ENCODE peak calls at places on chromosomes 1 and 21, in eight cellular contexts. One of them, this sample, is unnamed.

GRCh38 chr1:114861384-114861783 is 6.7 kb downstream of the SYCP1 start:
- DNase-seq in EH: no peak
- DNase-seq in RCC 7860: no peak
- DNase-seq in GM12865: no peak
- DNase-seq in BJ: no peak
- DNase-seq in SJSA1: no peak
- DNase-seq in activated CD8-positive, alpha-beta T cell treated with anti-CD3 and anti-CD28 coated beads for 36 hours: no peak
- DNase-seq in H9: no peak
- DNase-seq in this sample: no peak

GRCh38 chr1:13784971-13785370 is 85.0 kb downstream of the PRDM2 start:
- DNase-seq in EH: peak; percentile 71
- DNase-seq in RCC 7860: no peak
- DNase-seq in GM12865: no peak
- DNase-seq in BJ: no peak
- DNase-seq in SJSA1: no peak
- DNase-seq in activated CD8-positive, alpha-beta T cell treated with anti-CD3 and anti-CD28 coated beads for 36 hours: no peak
- DNase-seq in H9: no peak
- DNase-seq in this sample: no peak

GRCh38 chr1:235648954-235649721 is 446 bp downstream of the GNG4 start:
- DNase-seq in EH: peak; percentile 73
- DNase-seq in RCC 7860: no peak
- DNase-seq in GM12865: peak; percentile 30
- DNase-seq in BJ: no peak
- DNase-seq in SJSA1: peak; percentile 65
- DNase-seq in activated CD8-positive, alpha-beta T cell treated with anti-CD3 and anti-CD28 coated beads for 36 hours: peak; percentile 78
- DNase-seq in H9: peak; percentile 79
- DNase-seq in this sample: no peak

GRCh38 chr1:22114083-22115012 is 28.5 kb downstream of the WNT4 start:
- DNase-seq in EH: peak; percentile 48
- DNase-seq in RCC 7860: no peak
- DNase-seq in GM12865: no peak
- DNase-seq in BJ: no peak
- DNase-seq in SJSA1: no peak
- DNase-seq in activated CD8-positive, alpha-beta T cell treated with anti-CD3 and anti-CD28 coated beads for 36 hours: no peak
- DNase-seq in H9: peak; percentile 28
- DNase-seq in this sample: no peak

GRCh38 chr1:206916000-206916709 is 5.6 kb downstream of the FCMR start:
- DNase-seq in EH: no peak
- DNase-seq in RCC 7860: no peak
- DNase-seq in GM12865: no peak
- DNase-seq in BJ: no peak
- DNase-seq in SJSA1: no peak
- DNase-seq in activated CD8-positive, alpha-beta T cell treated with anti-CD3 and anti-CD28 coated beads for 36 hours: no peak
- DNase-seq in H9: no peak
- DNase-seq in this sample: no peak

GRCh38 chr1:33257759-33258712 is 1.7 kb downstream of the ZNF362 start:
- DNase-seq in EH: no peak
- DNase-seq in RCC 7860: no peak
- DNase-seq in GM12865: no peak
- DNase-seq in BJ: no peak
- DNase-seq in SJSA1: peak; percentile 76
- DNase-seq in activated CD8-positive, alpha-beta T cell treated with anti-CD3 and anti-CD28 coated beads for 36 hours: no peak
- DNase-seq in H9: no peak
- DNase-seq in this sample: no peak

GRCh38 chr1:94801919-94802546 is 18.1 kb upstream of the SLC44A3 start:
- DNase-seq in EH: peak; percentile 84
- DNase-seq in RCC 7860: peak; percentile 86
- DNase-seq in GM12865: peak; percentile 32
- DNase-seq in BJ: peak; percentile 59
- DNase-seq in SJSA1: peak; percentile 50
- DNase-seq in activated CD8-positive, alpha-beta T cell treated with anti-CD3 and anti-CD28 coated beads for 36 hours: no peak
- DNase-seq in H9: peak; percentile 62
- DNase-seq in this sample: peak; percentile 78

GRCh38 chr1:226154593-226154992 is 31.9 kb downstream of the ACBD3 start:
- DNase-seq in EH: peak; percentile 11
- DNase-seq in RCC 7860: no peak
- DNase-seq in GM12865: no peak
- DNase-seq in BJ: no peak
- DNase-seq in SJSA1: no peak
- DNase-seq in activated CD8-positive, alpha-beta T cell treated with anti-CD3 and anti-CD28 coated beads for 36 hours: no peak
- DNase-seq in H9: no peak
- DNase-seq in this sample: no peak

GRCh38 chr1:35968396-35968795 is 37.5 kb downstream of the AGO3 start:
- DNase-seq in EH: no peak
- DNase-seq in RCC 7860: no peak
- DNase-seq in GM12865: no peak
- DNase-seq in BJ: no peak
- DNase-seq in SJSA1: no peak
- DNase-seq in activated CD8-positive, alpha-beta T cell treated with anti-CD3 and anti-CD28 coated beads for 36 hours: no peak
- DNase-seq in H9: no peak
- DNase-seq in this sample: no peak

GRCh38 chr1:88920845-88921244 is 29.5 kb upstream of the GTF2B start:
- DNase-seq in EH: no peak
- DNase-seq in RCC 7860: no peak
- DNase-seq in GM12865: no peak
- DNase-seq in BJ: no peak
- DNase-seq in SJSA1: no peak
- DNase-seq in activated CD8-positive, alpha-beta T cell treated with anti-CD3 and anti-CD28 coated beads for 36 hours: no peak
- DNase-seq in H9: no peak
- DNase-seq in this sample: no peak

GRCh38 chr1:64941466-64942117 is 24.8 kb downstream of the JAK1 start:
- DNase-seq in EH: no peak
- DNase-seq in RCC 7860: no peak
- DNase-seq in GM12865: no peak
- DNase-seq in BJ: no peak
- DNase-seq in SJSA1: no peak
- DNase-seq in activated CD8-positive, alpha-beta T cell treated with anti-CD3 and anti-CD28 coated beads for 36 hours: no peak
- DNase-seq in H9: no peak
- DNase-seq in this sample: no peak

GRCh38 chr1:119081267-119081666 is 59.2 kb downstream of the WARS2 start:
- DNase-seq in EH: no peak
- DNase-seq in RCC 7860: no peak
- DNase-seq in GM12865: no peak
- DNase-seq in BJ: no peak
- DNase-seq in SJSA1: no peak
- DNase-seq in activated CD8-positive, alpha-beta T cell treated with anti-CD3 and anti-CD28 coated beads for 36 hours: no peak
- DNase-seq in H9: no peak
- DNase-seq in this sample: peak; percentile 5

GRCh38 chr1:117634631-117635030 is 28.8 kb downstream of the TENT5C start:
- DNase-seq in EH: no peak
- DNase-seq in RCC 7860: no peak
- DNase-seq in GM12865: no peak
- DNase-seq in BJ: no peak
- DNase-seq in SJSA1: no peak
- DNase-seq in activated CD8-positive, alpha-beta T cell treated with anti-CD3 and anti-CD28 coated beads for 36 hours: no peak
- DNase-seq in H9: no peak
- DNase-seq in this sample: no peak

GRCh38 chr21:44551290-44552015 is at the start of gene KRTAP10-2:
- DNase-seq in EH: no peak
- DNase-seq in RCC 7860: no peak
- DNase-seq in GM12865: no peak
- DNase-seq in BJ: no peak
- DNase-seq in SJSA1: no peak
- DNase-seq in activated CD8-positive, alpha-beta T cell treated with anti-CD3 and anti-CD28 coated beads for 36 hours: no peak
- DNase-seq in H9: peak; percentile 28
- DNase-seq in this sample: no peak

GRCh38 chr21:36948686-36949085 is 17.8 kb downstream of the HLCS start:
- DNase-seq in EH: no peak
- DNase-seq in RCC 7860: no peak
- DNase-seq in GM12865: no peak
- DNase-seq in BJ: no peak
- DNase-seq in SJSA1: no peak
- DNase-seq in activated CD8-positive, alpha-beta T cell treated with anti-CD3 and anti-CD28 coated beads for 36 hours: no peak
- DNase-seq in H9: no peak
- DNase-seq in this sample: peak; percentile 11

GRCh38 chr1:10640079-10640578 is 156.3 kb downstream of the CASZ1 start:
- DNase-seq in EH: no peak
- DNase-seq in RCC 7860: no peak
- DNase-seq in GM12865: no peak
- DNase-seq in BJ: no peak
- DNase-seq in SJSA1: no peak
- DNase-seq in activated CD8-positive, alpha-beta T cell treated with anti-CD3 and anti-CD28 coated beads for 36 hours: no peak
- DNase-seq in H9: no peak
- DNase-seq in this sample: no peak

GRCh38 chr21:24939288-24939687 is 668.0 kb downstream of the MRPL39 start:
- DNase-seq in EH: no peak
- DNase-seq in RCC 7860: no peak
- DNase-seq in GM12865: no peak
- DNase-seq in BJ: no peak
- DNase-seq in SJSA1: no peak
- DNase-seq in activated CD8-positive, alpha-beta T cell treated with anti-CD3 and anti-CD28 coated beads for 36 hours: no peak
- DNase-seq in H9: no peak
- DNase-seq in this sample: no peak

GRCh38 chr1:31522556-31522845 is 53.8 kb upstream of the TINAGL1 start:
- DNase-seq in EH: no peak
- DNase-seq in RCC 7860: no peak
- DNase-seq in GM12865: no peak
- DNase-seq in BJ: no peak
- DNase-seq in SJSA1: no peak
- DNase-seq in activated CD8-positive, alpha-beta T cell treated with anti-CD3 and anti-CD28 coated beads for 36 hours: no peak
- DNase-seq in H9: no peak
- DNase-seq in this sample: no peak

GRCh38 chr21:19523731-19524130 is 1120.1 kb upstream of the TMPRSS15 start:
- DNase-seq in EH: no peak
- DNase-seq in RCC 7860: no peak
- DNase-seq in GM12865: no peak
- DNase-seq in BJ: no peak
- DNase-seq in SJSA1: no peak
- DNase-seq in activated CD8-positive, alpha-beta T cell treated with anti-CD3 and anti-CD28 coated beads for 36 hours: no peak
- DNase-seq in H9: no peak
- DNase-seq in this sample: no peak

GRCh38 chr1:14369526-14370213 is 228.8 kb upstream of the KAZN start:
- DNase-seq in EH: no peak
- DNase-seq in RCC 7860: no peak
- DNase-seq in GM12865: no peak
- DNase-seq in BJ: no peak
- DNase-seq in SJSA1: no peak
- DNase-seq in activated CD8-positive, alpha-beta T cell treated with anti-CD3 and anti-CD28 coated beads for 36 hours: no peak
- DNase-seq in H9: no peak
- DNase-seq in this sample: no peak

GRCh38 chr1:22808846-22809501 is 98.3 kb downstream of the EPHB2 start:
- DNase-seq in EH: peak; percentile 89
- DNase-seq in RCC 7860: peak; percentile 10
- DNase-seq in GM12865: no peak
- DNase-seq in BJ: peak; percentile 44
- DNase-seq in SJSA1: no peak
- DNase-seq in activated CD8-positive, alpha-beta T cell treated with anti-CD3 and anti-CD28 coated beads for 36 hours: no peak
- DNase-seq in H9: no peak
- DNase-seq in this sample: peak; percentile 51

GRCh38 chr1:45359882-45360513 is 19.8 kb upstream of the MUTYH start:
- DNase-seq in EH: peak; percentile 72
- DNase-seq in RCC 7860: peak; percentile 18
- DNase-seq in GM12865: peak; percentile 78
- DNase-seq in BJ: no peak
- DNase-seq in SJSA1: no peak
- DNase-seq in activated CD8-positive, alpha-beta T cell treated with anti-CD3 and anti-CD28 coated beads for 36 hours: peak; percentile 80
- DNase-seq in H9: no peak
- DNase-seq in this sample: peak; percentile 32

GRCh38 chr1:209703834-209704504 is 677 bp upstream of the HSD11B1 start:
- DNase-seq in EH: no peak
- DNase-seq in RCC 7860: no peak
- DNase-seq in GM12865: peak; percentile 14
- DNase-seq in BJ: no peak
- DNase-seq in SJSA1: no peak
- DNase-seq in activated CD8-positive, alpha-beta T cell treated with anti-CD3 and anti-CD28 coated beads for 36 hours: peak; percentile 30
- DNase-seq in H9: no peak
- DNase-seq in this sample: no peak

GRCh38 chr1:37661401-37661800 is 26.7 kb upstream of the RSPO1 start:
- DNase-seq in EH: no peak
- DNase-seq in RCC 7860: no peak
- DNase-seq in GM12865: no peak
- DNase-seq in BJ: no peak
- DNase-seq in SJSA1: no peak
- DNase-seq in activated CD8-positive, alpha-beta T cell treated with anti-CD3 and anti-CD28 coated beads for 36 hours: no peak
- DNase-seq in H9: no peak
- DNase-seq in this sample: no peak

GRCh38 chr1:182328591-182328990 is 63.0 kb downstream of the GLUL start:
- DNase-seq in EH: no peak
- DNase-seq in RCC 7860: no peak
- DNase-seq in GM12865: no peak
- DNase-seq in BJ: no peak
- DNase-seq in SJSA1: no peak
- DNase-seq in activated CD8-positive, alpha-beta T cell treated with anti-CD3 and anti-CD28 coated beads for 36 hours: no peak
- DNase-seq in H9: no peak
- DNase-seq in this sample: no peak

GRCh38 chr1:159664247-159664646 is 50.1 kb downstream of the CRP start:
- DNase-seq in EH: no peak
- DNase-seq in RCC 7860: no peak
- DNase-seq in GM12865: no peak
- DNase-seq in BJ: no peak
- DNase-seq in SJSA1: no peak
- DNase-seq in activated CD8-positive, alpha-beta T cell treated with anti-CD3 and anti-CD28 coated beads for 36 hours: no peak
- DNase-seq in H9: no peak
- DNase-seq in this sample: no peak

GRCh38 chr1:107748529-107748928 is 216.5 kb downstream of the VAV3 start:
- DNase-seq in EH: peak; percentile 4
- DNase-seq in RCC 7860: peak; percentile 32
- DNase-seq in GM12865: no peak
- DNase-seq in BJ: no peak
- DNase-seq in SJSA1: no peak
- DNase-seq in activated CD8-positive, alpha-beta T cell treated with anti-CD3 and anti-CD28 coated beads for 36 hours: no peak
- DNase-seq in H9: no peak
- DNase-seq in this sample: peak; percentile 20

GRCh38 chr1:3502834-3503524 is 48.5 kb downstream of the ARHGEF16 start:
- DNase-seq in EH: no peak
- DNase-seq in RCC 7860: no peak
- DNase-seq in GM12865: no peak
- DNase-seq in BJ: no peak
- DNase-seq in SJSA1: no peak
- DNase-seq in activated CD8-positive, alpha-beta T cell treated with anti-CD3 and anti-CD28 coated beads for 36 hours: no peak
- DNase-seq in H9: no peak
- DNase-seq in this sample: no peak